ENCODE peak calls at places on chromosome 5, in four cellular contexts. T is SK-N-SH, D is GM12878, M is H1. L is an unnamed sample.

GRCh38 chr5:136864960-136865359 is 499.6 kb upstream of the TRPC7 start:
- DNase-seq in M (no peak), T (no peak), D (no peak), L (no peak)

GRCh38 chr5:53063791-53064190 is 45.8 kb downstream of the MOCS2 start:
- DNase-seq in M (no peak), T (no peak), D (no peak), L (no peak)

GRCh38 chr5:116084891-116085715 is at the start of gene COMMD10:
- DNase-seq in M (peak), D (peak), T (peak), L (peak)

GRCh38 chr5:2913306-2913705 is 161.8 kb upstream of the IRX2 start:
- DNase-seq in D (no peak), T (no peak), M (peak), L (no peak)

GRCh38 chr5:119743927-119744326 is 114.6 kb downstream of the FAM170A start:
- DNase-seq in T (peak), D (peak), M (no peak), L (peak)

GRCh38 chr5:75336625-75337336 is at the start of gene HMGCR:
- DNase-seq in D (peak), M (peak), T (peak), L (peak)

GRCh38 chr5:126385509-126385908 is 37.7 kb upstream of the GRAMD2B start:
- DNase-seq in T (no peak), D (no peak), M (no peak), L (no peak)

GRCh38 chr5:36878421-36879088 is 2.0 kb downstream of the NIPBL start:
- DNase-seq in M (no peak), T (peak), D (no peak), L (peak)

GRCh38 chr5:175214152-175214551 is 229.8 kb downstream of the DRD1 start:
- DNase-seq in T (no peak), M (no peak), D (no peak), L (no peak)

GRCh38 chr5:177064500-177065277 is 22.0 kb upstream of the FGFR4 start:
- DNase-seq in D (no peak), M (no peak), T (no peak), L (no peak)

GRCh38 chr5:15645776-15646175 is 145.8 kb downstream of the FBXL7 start:
- DNase-seq in D (no peak), T (no peak), M (no peak), L (no peak)

GRCh38 chr5:167143726-167144125 is 1147.7 kb upstream of the WWC1 start:
- DNase-seq in M (no peak), T (no peak), D (no peak), L (no peak)

DNA sequence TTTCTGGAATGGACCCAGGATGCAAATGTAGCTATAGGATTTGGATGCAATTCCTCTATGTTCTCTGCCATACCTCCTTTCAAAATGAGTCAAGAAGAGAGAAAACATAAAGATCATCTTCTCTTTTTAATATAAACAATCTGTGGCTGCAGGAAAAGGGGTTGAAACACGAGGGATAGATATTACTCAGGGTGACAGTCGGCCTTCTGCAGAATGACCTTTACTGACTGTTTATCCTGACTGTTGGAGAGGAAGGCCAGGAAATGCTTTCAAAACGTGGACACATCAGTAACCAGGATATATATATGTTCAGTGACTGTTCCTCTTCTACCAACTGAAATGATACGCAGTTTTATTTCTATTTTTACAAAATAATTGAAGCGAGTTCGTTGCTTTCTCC is 44.4 kb downstream of the ACTBL2 start:
- DNase-seq in D (no peak), M (no peak), T (no peak), L (no peak)
- TF ChIP-seq YY1 in D (no peak), M (no peak), T (no peak), L (no peak)

GRCh38 chr5:143488372-143488771 is 84.9 kb upstream of the NR3C1 start:
- DNase-seq in M (no peak), D (no peak), T (no peak), L (no peak)

GRCh38 chr5:143494595-143494994 is 91.1 kb upstream of the NR3C1 start:
- DNase-seq in D (no peak), M (no peak), T (no peak), L (no peak)

GRCh38 chr5:143494162-143494561 is 90.7 kb upstream of the NR3C1 start:
- DNase-seq in D (no peak), T (no peak), M (no peak), L (no peak)

GRCh38 chr5:143492783-143493182 is 89.3 kb upstream of the NR3C1 start:
- DNase-seq in M (no peak), D (no peak), T (no peak), L (no peak)

DNA sequence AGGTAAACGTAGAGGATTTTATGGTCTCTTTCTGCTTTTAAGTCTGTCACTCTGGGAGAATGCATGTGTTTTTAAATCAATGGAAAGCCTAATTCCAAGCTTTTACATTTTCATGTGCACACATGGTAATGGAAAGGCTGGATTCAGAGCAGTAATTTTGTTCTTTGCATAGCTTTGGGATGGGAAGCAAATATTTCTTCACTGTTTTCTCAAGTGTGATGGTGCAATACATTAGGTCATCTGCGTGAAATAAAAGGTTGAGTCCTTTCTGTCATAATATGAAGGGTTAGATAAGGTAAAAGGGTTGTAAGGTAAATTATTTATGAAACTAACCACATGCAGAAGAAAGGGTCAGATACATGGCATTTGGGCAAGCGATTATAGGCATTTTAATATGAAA is 88.2 kb upstream of the NR3C1 start:
- DNase-seq in M (no peak), D (no peak), T (no peak), L (no peak)
- TF ChIP-seq NRF1 in M (no peak), D (no peak), T (no peak), L (no peak)

GRCh38 chr5:173001229-173001841 is 17.8 kb downstream of the ATP6V0E1 start:
- DNase-seq in T (no peak), M (no peak), D (peak), L (no peak)

GRCh38 chr5:173004447-173004846 is 20.9 kb downstream of the ATP6V0E1 start:
- DNase-seq in D (no peak), T (no peak), M (no peak), L (no peak)

GRCh38 chr5:172999974-173000373 is 16.4 kb downstream of the ATP6V0E1 start:
- DNase-seq in M (no peak), D (no peak), T (no peak), L (no peak)

GRCh38 chr5:172999351-172999973 is 15.9 kb downstream of the ATP6V0E1 start:
- DNase-seq in D (no peak), T (no peak), M (no peak), L (no peak)

GRCh38 chr5:173003360-173003759 is 19.8 kb downstream of the ATP6V0E1 start:
- DNase-seq in T (no peak), D (no peak), M (no peak), L (no peak)
- TF ChIP-seq YY1 in T (no peak), D (no peak), M (no peak), L (no peak)

GRCh38 chr5:171676286-171676944 is 109.2 kb upstream of the SMIM23 start:
- DNase-seq in T (no peak), M (peak), D (no peak), L (no peak)
- TF ChIP-seq NRF1 in T (no peak), M (no peak), D (no peak), L (no peak)

DNA sequence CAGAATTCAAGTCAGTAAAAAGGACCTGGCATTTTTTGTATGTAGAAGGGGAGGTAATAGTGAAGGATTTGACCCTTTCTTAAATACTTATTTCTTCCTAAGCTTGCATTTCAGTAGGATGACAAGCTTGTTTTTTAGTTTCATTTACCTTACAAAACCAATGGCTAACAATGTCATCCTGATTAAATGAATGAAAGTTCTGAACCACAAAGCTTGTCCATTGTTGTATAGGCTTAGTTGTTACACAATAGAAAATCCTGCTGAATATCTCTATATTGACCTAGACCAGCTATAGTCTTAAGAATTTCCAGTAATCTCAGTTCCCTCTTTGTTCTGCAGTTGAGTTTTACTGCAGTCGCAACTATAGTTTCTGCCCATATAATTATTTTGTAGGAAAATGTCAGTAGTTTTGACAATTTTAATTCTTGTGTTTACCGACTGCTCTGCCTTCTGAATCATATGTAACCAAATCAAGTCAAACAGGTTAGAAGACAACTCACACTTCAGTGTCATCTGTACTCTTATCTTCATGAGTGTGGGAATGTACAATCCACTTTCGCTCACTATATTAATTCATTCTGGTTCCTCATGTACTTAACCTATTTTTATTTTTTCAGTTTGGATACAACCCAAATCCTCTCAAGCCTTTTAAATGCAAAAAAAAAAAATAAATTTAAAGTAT is 195.7 kb downstream of the CD180 start:
- DNase-seq in D (no peak), M (no peak), T (no peak), L (no peak)
- TF ChIP-seq YY1 in D (no peak), M (no peak), T (no peak), L (no peak)

GRCh38 chr5:54959673-54960418 is 25.5 kb downstream of the ESM1 start:
- DNase-seq in D (no peak), T (no peak), M (peak), L (peak)
- TF ChIP-seq NRF1 in D (no peak), T (no peak), M (no peak), L (no peak)

GRCh38 chr5:123164019-123164418 is 75.0 kb downstream of the PRDM6 start:
- DNase-seq in T (no peak), M (no peak), D (no peak), L (no peak)
- TF ChIP-seq YY1 in T (no peak), M (no peak), D (no peak), L (no peak)

L was measured in K562.